ENCODE peak calls at places on chromosomes 7 and 10, in six cellular contexts. G is neuronal stem cell, K is mesendoderm, U is H9, T is IMR-90, D is H1. B is an unnamed sample.

GRCh38 chr7:138207555-138207971 is 131.3 kb downstream of the AKR1D1 start:
- DNase-seq in K (peak), G (no peak), T (no peak), U (peak), D (peak), B (no peak)

GRCh38 chr10:70742537-70743429 is 42.4 kb downstream of the TBATA start:
- DNase-seq in U (no peak), G (no peak), K (no peak), T (peak), D (no peak), B (peak)

GRCh38 chr10:97355571-97355975 is 21.0 kb upstream of the FRAT2 start:
- DNase-seq in G (no peak), K (peak), U (no peak), D (peak), T (no peak), B (no peak)

GRCh38 chr10:126905776-126906703 is 812 bp downstream of the DOCK1 start:
- DNase-seq in G (peak), U (peak), T (peak), D (peak), K (peak), B (peak)

GRCh38 chr7:139034855-139035587 is 821 bp downstream of the ZC3HAV1L start:
- DNase-seq in D (peak), G (no peak), K (peak), T (peak), U (peak), B (peak)

GRCh38 chr10:17220652-17221100 is 7.4 kb upstream of the VIM start:
- DNase-seq in U (no peak), G (no peak), D (no peak), T (peak), K (no peak), B (no peak)

GRCh38 chr7:41047192-41047591 is 655.7 kb downstream of the INHBA start:
- DNase-seq in D (peak), G (no peak), K (no peak), T (no peak), U (no peak), B (peak)

GRCh38 chr10:97567891-97568290 is 4.7 kb upstream of the ANKRD2 start:
- DNase-seq in K (no peak), T (no peak), D (no peak), G (no peak), U (no peak), B (no peak)

GRCh38 chr7:38448076-38448475 is 174.6 kb upstream of the TARP start:
- DNase-seq in G (no peak), U (no peak), T (peak), D (no peak), K (no peak), B (peak)

GRCh38 chr7:46747869-46748576 is 827.0 kb upstream of the IGFBP3 start:
- DNase-seq in D (no peak), U (no peak), G (no peak), K (no peak), T (no peak), B (peak)

GRCh38 chr10:112202561-112203241 is 19.1 kb upstream of the GPAM start:
- DNase-seq in D (no peak), K (no peak), U (no peak), T (peak), G (no peak), B (no peak)

GRCh38 chr7:2038876-2039728 is 193.6 kb downstream of the MAD1L1 start:
- DNase-seq in U (no peak), G (no peak), T (no peak), D (no peak), K (no peak), B (no peak)

GRCh38 chr7:84081973-84082522 is 112.5 kb downstream of the SEMA3A start:
- DNase-seq in G (no peak), D (no peak), T (no peak), U (no peak), K (no peak), B (no peak)

GRCh38 chr7:35401217-35401879 is 147.4 kb upstream of the TBX20 start:
- DNase-seq in G (no peak), K (no peak), D (no peak), T (no peak), U (no peak), B (no peak)

GRCh38 chr10:69789164-69789576 is 12.5 kb upstream of the COL13A1 start:
- DNase-seq in G (no peak), U (no peak), K (no peak), T (no peak), D (peak), B (peak)

GRCh38 chr7:70710011-70710480 is 421.9 kb upstream of the GALNT17 start:
- DNase-seq in D (no peak), G (no peak), K (peak), U (no peak), T (peak), B (peak)

GRCh38 chr10:104252349-104252748 is 2.3 kb upstream of the GSTO1 start:
- DNase-seq in G (no peak), K (peak), U (no peak), T (no peak), D (no peak), B (no peak)

GRCh38 chr7:107874605-107875446 is 16.2 kb upstream of the DLD start:
- DNase-seq in K (peak), G (peak), T (peak), U (no peak), D (no peak), B (peak)

GRCh38 chr7:152925412-152926147 is 166.0 kb downstream of the ACTR3B start:
- DNase-seq in T (no peak), U (peak), K (peak), G (peak), D (peak), B (no peak)

GRCh38 chr10:88927291-88927690 is 25.3 kb downstream of the ACTA2 start:
- DNase-seq in T (no peak), U (no peak), G (no peak), K (no peak), D (no peak), B (no peak)

GRCh38 chr10:113890769-113891168 is 36.3 kb downstream of the NHLRC2 start:
- DNase-seq in K (peak), T (no peak), G (no peak), U (no peak), D (no peak), B (no peak)

GRCh38 chr10:6119423-6119822 is 30.6 kb downstream of the RBM17 start:
- DNase-seq in K (no peak), G (no peak), U (no peak), D (no peak), T (no peak), B (no peak)

GRCh38 chr10:114885430-114885829 is 52.6 kb upstream of the TRUB1 start:
- DNase-seq in T (no peak), G (no peak), K (no peak), U (no peak), D (no peak), B (no peak)

GRCh38 chr7:18140943-18141342 is 113.3 kb upstream of the PRPS1L1 start:
- DNase-seq in D (no peak), K (no peak), T (no peak), U (no peak), G (no peak), B (no peak)

GRCh38 chr7:38863609-38864291 is 45.2 kb downstream of the VPS41 start:
- DNase-seq in U (no peak), D (no peak), G (no peak), K (peak), T (no peak), B (no peak)

GRCh38 chr10:104337985-104338735 is at the start of gene ITPRIP:
- DNase-seq in U (peak), T (peak), G (peak), D (peak), K (peak), B (peak)

GRCh38 chr10:46094931-46095755 is 49.1 kb upstream of the MSMB start:
- DNase-seq in D (no peak), K (peak), U (no peak), G (no peak), T (no peak), B (peak)

GRCh38 chr10:90977855-90978486 is 57.1 kb upstream of the ANKRD1 start:
- DNase-seq in D (no peak), G (no peak), U (no peak), K (peak), T (no peak), B (no peak)

GRCh38 chr10:60732240-60733188 is 45.8 kb upstream of the CDK1 start:
- DNase-seq in G (no peak), K (peak), D (peak), U (peak), T (no peak), B (peak)

GRCh38 chr7:118350260-118350659 is 125.8 kb downstream of the ANKRD7 start:
- DNase-seq in U (no peak), K (no peak), G (no peak), D (no peak), T (no peak), B (no peak)

GRCh38 chr7:148527717-148528168 is 62.8 kb upstream of the C7orf33 start:
- DNase-seq in G (peak), U (peak), T (peak), D (peak), K (peak), B (peak)

GRCh38 chr10:131090761-131091661 is 220.5 kb downstream of the TCERG1L start:
- DNase-seq in K (no peak), D (peak), U (no peak), T (no peak), G (no peak), B (no peak)

GRCh38 chr10:102410427-102411073 is 8.0 kb downstream of the PSD start:
- DNase-seq in U (peak), K (no peak), D (peak), G (no peak), T (no peak), B (peak)

GRCh38 chr10:59057350-59057749 is 119.1 kb upstream of the PHYHIPL start:
- DNase-seq in K (peak), T (no peak), D (no peak), G (no peak), U (no peak), B (no peak)

GRCh38 chr10:1485357-1485756 is 252.0 kb downstream of the ADARB2 start:
- DNase-seq in D (no peak), T (no peak), G (no peak), K (no peak), U (no peak), B (no peak)

GRCh38 chr10:101261702-101262101 is 32.4 kb upstream of the LBX1 start:
- DNase-seq in G (no peak), U (no peak), K (peak), D (peak), T (no peak), B (no peak)

GRCh38 chr10:112956631-112957350 is 6.7 kb downstream of the TCF7L2 start:
- DNase-seq in G (no peak), T (no peak), K (no peak), D (no peak), U (peak), B (peak)

GRCh38 chr7:130421685-130422084 is 19.1 kb downstream of the CEP41 start:
- DNase-seq in T (peak), G (no peak), U (no peak), K (no peak), D (no peak), B (peak)

GRCh38 chr10:46216003-46216634 is 70.7 kb upstream of the ANTXRL start:
- DNase-seq in T (no peak), K (no peak), D (peak), U (no peak), G (no peak), B (no peak)

GRCh38 chr10:84863675-84864074 is 535.3 kb downstream of the CCSER2 start:
- DNase-seq in D (no peak), G (no peak), K (peak), T (no peak), U (no peak), B (no peak)
- H2BK15ac ChIP-seq in D (no peak), G (no peak), K (no peak), T (no peak), U (no peak), B (no peak)

GRCh38 chr10:110918633-110919348 is at the start of gene BBIP1:
- DNase-seq in U (no peak), D (peak), G (peak), T (peak), K (peak), B (peak)
- H2BK5ac ChIP-seq in U (no peak), D (peak), G (peak), T (peak), K (peak), B (peak)

GRCh38 chr7:33909755-33910154 is 4.4 kb downstream of the BMPER start:
- DNase-seq in D (no peak), U (no peak), K (no peak), T (no peak), G (no peak), B (no peak)
- H2BK15ac ChIP-seq in D (no peak), U (no peak), K (no peak), T (no peak), G (no peak), B (no peak)

DNA sequence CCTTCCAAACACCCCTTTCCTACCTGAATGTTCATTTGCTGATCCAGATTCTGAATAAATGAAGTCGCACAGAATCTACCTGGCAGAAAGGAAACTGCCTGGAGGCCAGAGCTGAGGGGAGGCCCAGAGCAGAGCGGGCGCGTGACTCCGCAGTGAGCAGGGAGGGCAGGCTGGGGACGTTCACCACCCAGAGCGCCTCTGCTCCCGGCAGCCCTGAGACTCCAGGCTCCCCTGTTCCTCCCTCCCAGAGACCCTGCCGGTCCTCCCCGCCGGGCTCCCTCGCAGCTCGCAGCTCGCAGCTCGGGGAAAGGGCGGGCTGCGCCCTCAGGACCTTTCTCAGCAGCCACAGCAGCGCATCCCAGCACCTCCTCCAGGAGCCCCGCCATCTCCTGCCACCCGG is 176.7 kb upstream of the ZNF32 start:
- DNase-seq in G (no peak), U (no peak), D (no peak), K (no peak), T (no peak), B (no peak)
- H2BK5ac ChIP-seq in G (no peak), U (no peak), D (no peak), K (no peak), T (no peak), B (no peak)

DNA sequence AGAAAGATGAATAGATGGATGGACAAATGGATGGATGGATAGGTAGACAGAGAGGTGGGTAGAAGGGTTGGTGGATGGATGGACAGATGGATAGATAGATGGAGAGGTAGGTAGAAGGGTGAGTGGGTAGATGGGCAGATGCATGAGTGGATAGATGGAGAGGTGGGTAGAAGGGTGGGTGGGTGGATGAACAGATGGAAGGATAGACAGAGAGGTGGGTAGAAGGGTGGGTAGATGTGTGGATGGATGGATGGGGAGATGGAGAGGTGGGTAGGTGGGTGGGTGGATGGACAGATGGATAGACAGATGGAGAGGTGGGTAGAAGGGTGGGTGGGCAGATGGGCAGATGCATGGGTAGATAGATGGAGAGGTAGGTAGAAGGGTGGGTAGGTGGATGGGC is 10.9 kb upstream of the ASB10 start:
- DNase-seq in K (no peak), U (no peak), G (no peak), D (no peak), T (no peak), B (no peak)
- H2BK15ac ChIP-seq in K (no peak), U (no peak), G (no peak), D (no peak), T (no peak), B (no peak)

GRCh38 chr10:116849271-116850057 is at the start of gene ENO4:
- DNase-seq in U (peak), D (peak), T (peak), G (peak), K (peak), B (peak)
- H2BK5ac ChIP-seq in U (no peak), D (peak), T (no peak), G (peak), K (peak), B (no peak)

DNA sequence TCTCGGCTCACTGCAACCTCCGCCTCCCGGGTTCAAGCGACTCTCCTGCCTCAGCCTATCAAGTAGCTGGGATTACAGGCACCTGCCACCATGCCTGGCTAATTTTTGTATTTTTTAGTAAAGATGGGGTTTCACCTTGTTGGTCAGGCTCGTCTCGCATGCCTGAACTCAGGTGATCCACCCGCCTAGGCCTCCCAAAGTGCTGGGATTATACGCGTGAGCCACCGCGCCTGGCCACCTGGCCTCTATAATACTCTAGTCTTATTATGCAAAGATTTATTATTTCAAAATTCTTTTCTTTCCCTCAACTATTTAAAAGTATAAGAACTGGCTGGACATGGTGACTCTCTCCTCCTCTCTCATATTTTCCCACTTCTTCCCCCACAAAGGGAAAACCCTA is 30.0 kb upstream of the C1GALT1 start:
- DNase-seq in U (no peak), G (no peak), D (no peak), K (no peak), T (no peak), B (no peak)
- H2BK15ac ChIP-seq in U (no peak), G (no peak), D (no peak), K (no peak), T (no peak), B (no peak)

GRCh38 chr10:76114556-76114955 is 683.1 kb downstream of the LRMDA start:
- DNase-seq in T (no peak), U (no peak), G (no peak), D (no peak), K (no peak), B (no peak)

GRCh38 chr10:76116523-76116922 is 685.1 kb downstream of the LRMDA start:
- DNase-seq in D (no peak), T (no peak), U (no peak), G (no peak), K (no peak), B (no peak)

GRCh38 chr10:76113952-76114351 is 682.5 kb downstream of the LRMDA start:
- DNase-seq in D (no peak), G (peak), K (peak), T (no peak), U (no peak), B (peak)

GRCh38 chr10:76115131-76115470 is 683.7 kb downstream of the LRMDA start:
- DNase-seq in U (no peak), T (no peak), D (no peak), K (no peak), G (no peak), B (no peak)

GRCh38 chr10:76115471-76116155 is 684.2 kb downstream of the LRMDA start:
- DNase-seq in G (no peak), K (no peak), T (no peak), U (no peak), D (no peak), B (no peak)
- H2BK5ac ChIP-seq in G (no peak), K (no peak), T (no peak), U (no peak), D (no peak), B (no peak)

GRCh38 chr10:35685402-35685801 is 43.3 kb upstream of the FZD8 start:
- DNase-seq in T (no peak), G (no peak), U (no peak), K (no peak), D (no peak), B (no peak)
- H2BK15ac ChIP-seq in T (no peak), G (no peak), U (no peak), K (no peak), D (no peak), B (no peak)

B was measured in mesenchymal stem cell.